ENCODE peak calls at places on chromosomes 3 and 15, in seven cellular contexts. C, W, S, A, L, O and H are unnamed samples.

GRCh38 chr3:125662675-125663074 is 67.4 kb upstream of the OSBPL11 start:
- DNase-seq in C (no peak), W (no peak), S (no peak), A (no peak), L (no peak), O (no peak), H (no peak)

GRCh38 chr3:79052054-79052681 is 715.6 kb downstream of the ROBO1 start:
- DNase-seq in C (no peak), W (no peak), S (no peak), A (peak; percentile 0), L (no peak), O (no peak), H (peak; percentile 17)

GRCh38 chr3:101200461-101200860 is 119.9 kb downstream of the IMPG2 start:
- DNase-seq in C (no peak), W (no peak), S (no peak), A (peak; percentile 39), L (no peak), O (no peak), H (no peak)

GRCh38 chr15:67199391-67199790 is 55.1 kb downstream of the AAGAB start:
- DNase-seq in C (no peak), W (no peak), S (no peak), A (no peak), L (peak; percentile 63), O (no peak), H (no peak)

GRCh38 chr3:15892828-15893227 is 95.0 kb upstream of the ANKRD28 start:
- DNase-seq in C (no peak), W (no peak), S (no peak), A (no peak), L (peak; percentile 81), O (no peak), H (no peak)

GRCh38 chr15:70722266-70723123 is 40.9 kb downstream of the UACA start:
- DNase-seq in C (no peak), W (no peak), S (no peak), A (peak; percentile 42), L (peak; percentile 74), O (no peak), H (no peak)

GRCh38 chr3:39228496-39228895 is 36.1 kb upstream of the XIRP1 start:
- DNase-seq in C (no peak), W (no peak), S (no peak), A (no peak), L (no peak), O (no peak), H (no peak)

GRCh38 chr3:153070153-153070868 is 91.7 kb upstream of the RAP2B start:
- DNase-seq in C (peak; percentile 31), W (no peak), S (no peak), A (peak; percentile 77), L (peak; percentile 78), O (no peak), H (no peak)

GRCh38 chr15:65333863-65334262 is 29.4 kb downstream of the RNU5B-1 start:
- DNase-seq in C (no peak), W (no peak), S (no peak), A (no peak), L (no peak), O (no peak), H (no peak)

GRCh38 chr3:9878700-9879099 is 1.4 kb downstream of the CIDEC start:
- DNase-seq in C (no peak), W (no peak), S (no peak), A (no peak), L (no peak), O (no peak), H (no peak)

GRCh38 chr3:126837773-126838172 is 133.7 kb downstream of the CHCHD6 start:
- DNase-seq in C (no peak), W (no peak), S (no peak), A (no peak), L (no peak), O (no peak), H (no peak)

GRCh38 chr15:91593081-91593480 is 260.4 kb upstream of the SLCO3A1 start:
- DNase-seq in C (no peak), W (no peak), S (no peak), A (no peak), L (peak; percentile 7), O (no peak), H (no peak)

GRCh38 chr3:56133423-56133822 is 334.8 kb downstream of the ERC2 start:
- DNase-seq in C (peak; percentile 6), W (no peak), S (no peak), A (no peak), L (peak; percentile 70), O (no peak), H (no peak)

GRCh38 chr3:43231276-43232000 is 54.9 kb upstream of the SNRK start:
- DNase-seq in C (no peak), W (no peak), S (no peak), A (no peak), L (peak; percentile 46), O (no peak), H (no peak)

GRCh38 chr3:153623834-153624233 is 461.8 kb downstream of the RAP2B start:
- DNase-seq in C (no peak), W (no peak), S (no peak), A (no peak), L (no peak), O (no peak), H (no peak)

GRCh38 chr3:119557874-119558264 is 1.5 kb downstream of the CD80 start:
- DNase-seq in C (no peak), W (no peak), S (no peak), A (peak; percentile 13), L (no peak), O (no peak), H (no peak)

GRCh38 chr3:119558528-119559339 is 680 bp downstream of the CD80 start:
- DNase-seq in C (no peak), W (no peak), S (no peak), A (no peak), L (no peak), O (no peak), H (no peak)

GRCh38 chr3:119557192-119557873 is 2.1 kb downstream of the CD80 start:
- DNase-seq in C (no peak), W (no peak), S (no peak), A (no peak), L (no peak), O (no peak), H (no peak)

GRCh38 chr3:119555929-119556328 is 3.5 kb downstream of the CD80 start:
- DNase-seq in C (no peak), W (no peak), S (no peak), A (no peak), L (no peak), O (no peak), H (no peak)

DNA sequence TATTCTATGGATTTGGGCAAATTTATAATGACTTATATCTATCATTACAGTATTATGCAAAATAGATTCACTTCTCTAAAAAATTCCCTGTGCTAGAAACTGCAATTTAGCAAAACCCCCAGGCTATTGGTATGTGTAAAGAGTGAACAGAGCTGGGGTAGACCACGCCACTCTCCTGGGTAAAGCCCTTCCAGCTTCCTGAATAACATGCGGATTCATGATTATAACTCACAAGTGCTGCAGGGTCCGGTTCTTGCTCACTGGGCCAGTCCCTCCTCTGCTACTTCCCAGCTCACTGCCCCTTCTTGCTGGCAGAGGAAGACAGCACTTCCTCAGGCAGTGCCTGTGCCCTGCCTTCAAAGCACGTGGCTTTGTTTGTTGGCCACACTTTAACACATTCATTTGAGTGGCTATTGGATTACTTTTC is 4.1 kb downstream of the CD80 start:
- DNase-seq in C (no peak), W (peak; percentile 80), S (peak; percentile 37), A (no peak), L (no peak), O (peak; percentile 34), H (no peak)
- TF ChIP-seq POLR2A in C (no peak), W (no peak), S (no peak), A (no peak), L (no peak), O (no peak), H (no peak)

DNA sequence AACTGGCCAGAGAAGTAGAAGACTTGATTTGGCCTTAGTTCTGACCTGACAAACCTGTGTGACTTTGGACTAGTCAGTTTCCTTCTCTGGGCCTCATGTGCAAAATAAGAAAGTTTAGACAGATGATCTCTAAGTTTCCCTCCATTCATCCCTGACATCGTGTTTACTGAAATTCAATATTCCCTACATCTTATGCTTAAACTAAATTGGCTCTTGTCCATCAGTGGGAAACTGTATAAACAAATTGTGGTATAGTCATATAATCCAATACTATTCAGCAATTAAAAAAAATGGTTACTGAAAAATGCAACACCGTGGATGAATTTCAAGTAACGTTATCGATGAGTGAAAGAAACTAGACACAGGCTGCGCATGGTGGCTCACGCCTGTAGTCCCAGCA is 64.4 kb upstream of the HRH1 start:
- DNase-seq in C (no peak), W (no peak), S (no peak), A (no peak), L (peak; percentile 55), O (no peak), H (no peak)
- TF ChIP-seq POLR2A in C (no peak), W (no peak), S (no peak), A (no peak), L (no peak), O (no peak), H (no peak)

GRCh38 chr3:98521897-98522537 is 685 bp downstream of the CLDND1 start:
- DNase-seq in C (peak; percentile 23), W (peak; percentile 78), S (no peak), A (peak; percentile 77), L (peak; percentile 68), O (peak; percentile 30), H (peak; percentile 64)

GRCh38 chr3:98519351-98519750 is 3.4 kb downstream of the CLDND1 start:
- DNase-seq in C (no peak), W (no peak), S (no peak), A (no peak), L (peak; percentile 35), O (no peak), H (no peak)

GRCh38 chr3:98525494-98525893 is 2.8 kb upstream of the CLDND1 start:
- DNase-seq in C (no peak), W (no peak), S (no peak), A (no peak), L (no peak), O (no peak), H (no peak)

GRCh38 chr3:98518816-98519215 is 3.9 kb downstream of the CLDND1 start:
- DNase-seq in C (no peak), W (no peak), S (no peak), A (no peak), L (no peak), O (no peak), H (no peak)

DNA sequence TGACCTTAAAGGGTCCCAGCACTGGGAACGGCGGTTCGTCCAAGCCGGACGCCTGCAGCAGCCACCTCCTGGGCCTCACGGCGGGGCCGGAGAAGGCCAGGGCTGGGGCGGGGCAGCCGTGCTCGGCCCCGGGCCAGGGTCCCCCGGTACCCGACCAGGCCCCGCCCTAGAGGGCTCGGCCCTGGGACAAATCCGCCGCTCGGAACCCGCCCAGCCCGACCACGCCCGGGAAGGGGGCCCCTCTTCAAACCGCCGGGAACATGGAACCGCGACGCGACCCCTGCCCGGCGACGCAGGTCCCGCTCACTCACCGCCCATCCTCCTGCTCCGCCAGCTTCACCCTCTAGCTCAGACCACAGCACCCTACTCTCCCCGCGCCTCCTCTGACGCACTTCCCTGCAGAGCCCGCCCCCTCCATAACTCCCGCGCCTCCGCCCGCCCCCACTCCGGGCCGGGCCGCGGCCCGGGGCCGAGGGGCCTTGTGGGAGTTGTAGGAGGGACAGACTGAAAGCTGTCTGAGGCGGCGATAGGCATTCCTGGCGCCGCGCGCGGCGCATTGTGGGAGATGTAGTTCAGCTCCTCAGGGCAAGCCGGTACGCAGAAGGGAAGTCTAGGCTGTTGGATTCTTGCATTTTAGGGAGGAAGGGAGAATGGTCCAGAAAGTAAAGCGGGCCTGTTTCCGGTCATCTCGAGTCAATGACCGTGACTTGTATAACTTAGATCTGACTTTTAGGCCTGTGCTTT is at the start of gene CLDND1:
- DNase-seq in C (peak; percentile 83), W (peak; percentile 100), S (peak; percentile 96), A (peak; percentile 96), L (peak; percentile 96), O (peak; percentile 99), H (peak; percentile 99)
- TF ChIP-seq POLR2A in C (peak; percentile 85), W (no peak), S (peak; percentile 94), A (peak; percentile 80), L (peak; percentile 90), O (no peak), H (peak; percentile 63)

GRCh38 chr15:84915011-84915958 is 30.8 kb downstream of the SLC28A1 start:
- DNase-seq in C (peak; percentile 73), W (no peak), S (no peak), A (no peak), L (peak; percentile 86), O (peak; percentile 95), H (peak; percentile 78)
- TF ChIP-seq POLR2A in C (peak; percentile 63), W (no peak), S (no peak), A (no peak), L (no peak), O (no peak), H (no peak)